ENCODE peak calls at places on chromosomes 1 and 21, in ten cellular contexts. V is foreskin fibroblast, L is GM13976, B is lower lobe of right lung, O is RWPE1, F is D721Med, W is neural crest cell, K is colonic mucosa, I is tibial nerve, D is astrocyte. X is an unnamed sample.

GRCh38 chr21:40850071-40850470 is 3.1 kb upstream of the DSCAM start:
- DNase-seq in W (no peak), K (no peak), F (no peak), D (no peak), O (no peak), I (no peak), B (no peak), L (no peak), V (no peak), X (no peak)

GRCh38 chr1:209625205-209625549 is 27.0 kb downstream of the LAMB3 start:
- DNase-seq in D (no peak), L (no peak), K (no peak), O (no peak), I (no peak), W (no peak), V (no peak), B (no peak), F (no peak), X (no peak)

GRCh38 chr1:66676616-66677298 is 75.5 kb upstream of the DYNLT5 start:
- DNase-seq in W (no peak), K (no peak), F (no peak), V (peak), B (no peak), O (peak), D (peak), L (no peak), I (no peak), X (peak)

GRCh38 chr1:89547563-89548485 is 23.2 kb downstream of the LRRC8B start:
- DNase-seq in K (no peak), D (peak), W (no peak), O (peak), L (no peak), F (no peak), V (peak), I (no peak), B (no peak), X (no peak)

GRCh38 chr21:21860888-21861287 is 862.7 kb downstream of the NCAM2 start:
- DNase-seq in B (no peak), W (no peak), O (no peak), V (peak), F (no peak), L (peak), D (peak), K (no peak), I (no peak), X (no peak)

GRCh38 chr1:169764919-169765318 is 29.8 kb downstream of the METTL18 start:
- DNase-seq in W (no peak), F (no peak), V (no peak), B (no peak), K (no peak), D (no peak), O (no peak), I (no peak), L (no peak), X (no peak)

GRCh38 chr1:73914994-73915393 is 283.0 kb downstream of the LRRIQ3 start:
- DNase-seq in O (no peak), B (no peak), W (no peak), F (no peak), L (no peak), D (no peak), V (no peak), I (no peak), K (no peak), X (no peak)

GRCh38 chr1:41714613-41715389 is 203.9 kb downstream of the HIVEP3 start:
- DNase-seq in D (peak), W (no peak), L (no peak), I (no peak), O (no peak), B (no peak), K (no peak), F (peak), V (peak), X (no peak)

GRCh38 chr1:237574536-237574935 is 316.2 kb downstream of the ZP4 start:
- DNase-seq in K (no peak), V (no peak), D (no peak), O (no peak), W (no peak), I (no peak), F (no peak), B (no peak), L (no peak), X (no peak)

GRCh38 chr1:32180186-32181060 is 948 bp downstream of the TXLNA start:
- DNase-seq in K (peak), V (peak), I (no peak), O (peak), W (peak), L (peak), D (peak), B (peak), F (no peak), X (peak)

GRCh38 chr1:230641900-230642262 is 400 bp upstream of the COG2 start:
- DNase-seq in D (no peak), I (no peak), F (no peak), O (no peak), W (no peak), L (peak), K (no peak), V (no peak), B (no peak), X (no peak)

GRCh38 chr1:6185635-6186382 is 5.7 kb upstream of the CHD5 start:
- DNase-seq in O (no peak), V (peak), L (no peak), I (no peak), K (no peak), B (no peak), D (no peak), W (no peak), F (no peak), X (peak)

GRCh38 chr1:64505944-64506658 is 36.2 kb downstream of the CACHD1 start:
- DNase-seq in W (no peak), O (no peak), B (peak), D (no peak), L (no peak), K (peak), F (peak), V (peak), I (no peak), X (peak)

GRCh38 chr1:117070124-117070523 is 10.0 kb downstream of the TTF2 start:
- DNase-seq in K (no peak), F (no peak), I (no peak), B (no peak), O (no peak), V (peak), L (no peak), D (peak), W (no peak), X (no peak)

GRCh38 chr1:60848583-60849188 is 233.7 kb upstream of the NFIA start:
- DNase-seq in D (peak), K (no peak), V (peak), O (peak), B (no peak), F (no peak), W (no peak), I (no peak), L (no peak), X (no peak)

GRCh38 chr1:174877208-174877673 is 122.5 kb upstream of the CACYBP start:
- DNase-seq in O (no peak), K (peak), V (no peak), L (no peak), D (no peak), I (no peak), B (no peak), W (no peak), F (no peak), X (peak)

GRCh38 chr21:16569679-16570078 is 839.9 kb downstream of the USP25 start:
- DNase-seq in I (no peak), O (no peak), K (no peak), F (no peak), B (no peak), L (no peak), V (no peak), W (no peak), D (peak), X (no peak)

GRCh38 chr1:204493882-204494280 is 724 bp downstream of the PIK3C2B start:
- DNase-seq in D (peak), I (no peak), B (peak), V (peak), F (no peak), W (no peak), O (peak), L (peak), K (peak), X (peak)

GRCh38 chr1:78483903-78484302 is 6.9 kb upstream of the PTGFR start:
- DNase-seq in B (no peak), I (no peak), L (no peak), K (no peak), V (peak), W (no peak), O (no peak), D (peak), F (no peak), X (no peak)

GRCh38 chr1:62989497-62989896 is 205.6 kb downstream of the ATG4C start:
- DNase-seq in D (no peak), O (no peak), F (no peak), W (no peak), I (no peak), K (no peak), L (no peak), B (no peak), V (no peak), X (no peak)

GRCh38 chr1:170590921-170591705 is 59.1 kb downstream of the GORAB start:
- DNase-seq in K (no peak), W (no peak), O (no peak), D (no peak), B (no peak), L (no peak), F (no peak), I (no peak), V (no peak), X (no peak)

GRCh38 chr1:145714524-145715111 is 4.7 kb upstream of the CD160 start:
- DNase-seq in K (no peak), D (no peak), L (no peak), B (no peak), F (no peak), V (no peak), W (no peak), I (no peak), O (no peak), X (no peak)

GRCh38 chr1:9281071-9281827 is 11.4 kb upstream of the SPSB1 start:
- DNase-seq in K (no peak), L (peak), B (no peak), I (no peak), F (no peak), V (peak), W (no peak), O (no peak), D (peak), X (peak)

DNA sequence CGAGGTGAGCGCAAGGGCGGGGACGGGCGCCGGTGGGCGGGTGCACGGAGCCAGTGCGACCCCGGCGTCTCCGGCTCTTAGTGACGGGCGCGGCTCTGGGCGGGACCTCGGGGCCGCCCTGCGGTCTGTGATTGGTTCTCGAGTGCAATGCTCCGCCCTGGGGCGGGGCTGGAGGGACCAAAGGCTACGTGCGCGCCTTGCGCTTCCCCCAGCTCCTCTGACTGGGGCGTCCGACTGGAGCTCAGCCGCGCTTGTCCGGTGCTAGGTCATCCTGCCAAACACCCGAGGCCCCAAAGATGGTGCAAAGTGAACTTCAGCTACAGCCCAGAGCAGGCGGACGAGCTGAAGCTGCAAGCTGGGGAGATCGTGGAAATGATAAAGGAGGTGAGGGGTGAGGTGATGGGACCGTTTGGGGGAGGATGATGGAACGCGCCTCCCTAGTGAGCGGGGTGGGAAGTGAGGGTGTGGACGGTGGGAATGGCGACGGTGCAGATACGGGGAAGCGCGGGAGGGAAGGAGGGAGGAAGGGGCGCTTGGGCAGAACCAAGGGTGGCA is 811 bp downstream of the SH3D21 start:
- DNase-seq in K (peak), B (peak), F (peak), L (peak), W (peak), D (peak), O (peak), I (peak), V (peak), X (peak)
- TF ChIP-seq CTCF in K (no peak), B (no peak), F (no peak), L (no peak), W (no peak), D (no peak), O (no peak), I (no peak), V (no peak), X (no peak)

DNA sequence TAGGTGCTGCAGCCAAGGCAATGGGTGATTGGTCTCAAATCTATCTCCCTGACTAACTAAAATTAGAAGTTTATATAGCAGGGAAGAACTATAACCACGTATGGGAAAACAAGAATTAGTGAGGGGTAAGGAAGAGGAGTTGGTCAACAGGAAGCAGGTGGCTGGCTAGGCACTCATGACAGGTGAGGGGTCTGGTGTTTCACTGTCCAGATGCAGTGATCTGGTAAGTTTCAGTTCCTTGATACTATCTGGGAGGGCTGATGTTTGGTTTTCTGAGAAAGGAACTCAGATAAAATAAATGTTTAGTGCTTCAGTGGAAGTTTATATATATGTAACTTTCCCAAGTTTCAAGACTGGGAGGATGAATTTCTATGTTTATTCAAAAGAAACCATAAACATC is 11.6 kb upstream of the POU2F1 start:
- DNase-seq in D (no peak), K (no peak), B (no peak), F (no peak), W (no peak), L (no peak), I (no peak), V (no peak), O (no peak), X (no peak)
- TF ChIP-seq CTCF in D (no peak), K (no peak), B (no peak), F (no peak), W (no peak), L (no peak), I (no peak), V (no peak), O (no peak), X (no peak)

DNA sequence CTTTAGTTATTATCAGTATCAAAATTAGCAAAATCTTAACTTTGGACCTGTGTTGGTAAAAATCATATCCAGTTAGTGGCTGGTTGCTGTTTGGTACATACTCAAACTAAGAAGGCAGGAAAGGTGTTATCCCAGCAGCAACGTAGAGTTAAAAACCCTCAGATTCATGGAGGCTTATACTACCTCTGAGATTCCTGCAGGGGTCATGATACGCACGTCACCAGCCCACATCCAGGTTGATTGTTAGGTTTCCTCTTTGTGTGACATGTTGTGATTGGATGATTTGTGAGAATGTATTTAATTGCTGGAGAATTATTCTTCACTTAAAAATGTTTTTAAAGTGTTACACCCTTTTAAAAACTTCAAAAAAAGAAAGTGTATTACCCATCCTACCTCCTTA is 423.3 kb upstream of the ADGRL2 start:
- DNase-seq in K (peak), B (no peak), I (no peak), W (no peak), F (no peak), D (no peak), O (no peak), V (no peak), L (peak), X (peak)
- TF ChIP-seq CTCF in K (no peak), B (no peak), I (no peak), W (peak), F (no peak), D (no peak), O (no peak), V (no peak), L (no peak), X (no peak)

DNA sequence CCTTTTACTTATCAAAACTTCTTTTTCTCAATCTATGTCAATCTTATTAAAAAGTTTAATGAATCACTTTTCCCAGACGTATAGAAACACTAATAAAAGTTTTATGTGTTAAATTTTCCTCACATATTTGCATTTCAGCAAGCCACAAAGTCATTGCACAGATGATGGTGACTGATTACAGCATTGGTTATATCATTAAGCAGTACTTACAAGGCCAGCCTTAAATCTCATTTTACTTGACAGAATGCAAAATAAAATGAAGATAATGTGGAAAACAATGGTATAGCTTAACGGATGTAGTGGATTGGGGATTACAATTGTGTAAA is 39.5 kb downstream of the TMEM200B start:
- DNase-seq in O (no peak), D (no peak), F (no peak), V (no peak), K (no peak), W (no peak), B (no peak), I (no peak), L (no peak), X (no peak)
- TF ChIP-seq CTCF in O (no peak), D (no peak), F (no peak), V (no peak), K (no peak), W (no peak), B (no peak), I (no peak), L (no peak), X (no peak)

GRCh38 chr1:57770772-57771171 is 346.9 kb upstream of the DAB1 start:
- DNase-seq in V (peak), I (no peak), W (no peak), B (no peak), L (no peak), F (peak), D (no peak), K (no peak), O (no peak), X (no peak)
- TF ChIP-seq CTCF in V (peak), I (no peak), W (peak), B (no peak), L (no peak), F (peak), D (peak), K (peak), O (no peak), X (no peak)

GRCh38 chr1:181630838-181631237 is 147.5 kb downstream of the CACNA1E start:
- DNase-seq in O (no peak), L (no peak), W (no peak), D (no peak), F (no peak), K (no peak), I (no peak), B (peak), V (no peak), X (peak)

GRCh38 chr1:181635108-181635507 is 151.8 kb downstream of the CACNA1E start:
- DNase-seq in I (no peak), W (no peak), F (no peak), B (no peak), L (no peak), V (no peak), K (no peak), D (no peak), O (no peak), X (no peak)

GRCh38 chr1:181630398-181630797 is 147.1 kb downstream of the CACNA1E start:
- DNase-seq in L (no peak), V (no peak), K (no peak), W (no peak), B (no peak), I (no peak), D (no peak), O (no peak), F (no peak), X (no peak)

GRCh38 chr1:181632960-181633359 is 149.6 kb downstream of the CACNA1E start:
- DNase-seq in D (no peak), O (no peak), K (no peak), F (no peak), V (no peak), I (no peak), L (no peak), B (no peak), W (no peak), X (no peak)

DNA sequence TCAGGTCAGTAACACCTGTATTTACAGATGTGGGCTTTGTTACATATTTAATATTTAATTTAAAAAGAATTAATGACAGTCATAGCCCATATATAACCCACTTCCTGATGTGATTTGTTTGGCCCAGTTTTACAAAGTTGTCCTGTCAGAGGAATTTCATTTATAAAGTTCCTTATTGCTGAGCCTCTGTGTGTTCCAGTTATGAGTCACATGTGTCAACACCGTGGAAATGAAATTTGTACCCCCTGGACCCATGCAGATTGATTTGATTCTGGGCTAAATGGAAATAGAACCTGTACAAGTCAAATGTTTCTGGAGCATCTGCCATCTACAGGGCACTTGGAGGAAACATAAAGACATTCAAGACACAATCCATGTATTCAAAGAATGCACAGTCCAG is 149.2 kb downstream of the CACNA1E start:
- DNase-seq in F (no peak), W (no peak), L (no peak), V (no peak), I (no peak), D (no peak), O (no peak), B (no peak), K (peak), X (no peak)
- TF ChIP-seq CTCF in F (no peak), W (no peak), L (no peak), V (no peak), I (no peak), D (no peak), O (no peak), B (no peak), K (no peak), X (no peak)

GRCh38 chr1:211605034-211605433 is 26.1 kb upstream of the SLC30A1 start:
- DNase-seq in V (no peak), O (no peak), D (no peak), I (no peak), L (no peak), F (no peak), W (no peak), B (no peak), K (no peak), X (no peak)
- TF ChIP-seq CTCF in V (no peak), O (no peak), D (no peak), I (no peak), L (no peak), F (no peak), W (no peak), B (no peak), K (no peak), X (no peak)